ENCODE peak calls at places on chromosome 21, in five cellular contexts. I is hepatocyte; Y is cardiac muscle cell; X is CD8-positive, alpha-beta T cell; C is A673. D is an unnamed sample. For H3K4me1, the result is how much of the 10 kb centered on the place peaks cover.

GRCh38 chr21:45898781-45899180 is 82.8 kb upstream of the COL6A1 start:
- DNase-seq in I (no peak), C (no peak), Y (no peak), X (no peak), D (peak)

GRCh38 chr21:38804030-38804616 is 1.6 kb upstream of the ETS2 start:
- DNase-seq in X (no peak), I (no peak), C (no peak), Y (no peak), D (peak)

GRCh38 chr21:24897883-24898282 is 709.4 kb downstream of the MRPL39 start:
- DNase-seq in Y (no peak), C (no peak), X (no peak), I (no peak), D (no peak)

GRCh38 chr21:39911286-39911685 is 44.0 kb downstream of the PCP4 start:
- DNase-seq in C (no peak), Y (no peak), I (no peak), X (no peak), D (no peak)

GRCh38 chr21:46369520-46370235 is 45.7 kb downstream of the PCNT start:
- DNase-seq in X (no peak), C (no peak), Y (no peak), I (no peak), D (no peak)

GRCh38 chr21:30943920-30944319 is 62.5 kb upstream of the KRTAP11-1 start:
- DNase-seq in I (no peak), C (no peak), Y (no peak), X (no peak), D (no peak)

GRCh38 chr21:30028537-30028936 is 88.7 kb upstream of the GRIK1 start:
- DNase-seq in I (no peak), Y (no peak), X (no peak), C (no peak), D (no peak)

GRCh38 chr21:30769724-30770431 is 14.7 kb upstream of the KRTAP21-1 start:
- DNase-seq in I (no peak), X (no peak), Y (no peak), C (no peak), D (no peak)

GRCh38 chr21:31108969-31109368 is 70.7 kb upstream of the KRTAP19-8 start:
- DNase-seq in I (no peak), X (no peak), C (peak), Y (no peak), D (no peak)

GRCh38 chr21:38229260-38229877 is 27.4 kb upstream of the KCNJ15 start:
- DNase-seq in C (no peak), Y (no peak), X (no peak), I (no peak), D (no peak)

DNA sequence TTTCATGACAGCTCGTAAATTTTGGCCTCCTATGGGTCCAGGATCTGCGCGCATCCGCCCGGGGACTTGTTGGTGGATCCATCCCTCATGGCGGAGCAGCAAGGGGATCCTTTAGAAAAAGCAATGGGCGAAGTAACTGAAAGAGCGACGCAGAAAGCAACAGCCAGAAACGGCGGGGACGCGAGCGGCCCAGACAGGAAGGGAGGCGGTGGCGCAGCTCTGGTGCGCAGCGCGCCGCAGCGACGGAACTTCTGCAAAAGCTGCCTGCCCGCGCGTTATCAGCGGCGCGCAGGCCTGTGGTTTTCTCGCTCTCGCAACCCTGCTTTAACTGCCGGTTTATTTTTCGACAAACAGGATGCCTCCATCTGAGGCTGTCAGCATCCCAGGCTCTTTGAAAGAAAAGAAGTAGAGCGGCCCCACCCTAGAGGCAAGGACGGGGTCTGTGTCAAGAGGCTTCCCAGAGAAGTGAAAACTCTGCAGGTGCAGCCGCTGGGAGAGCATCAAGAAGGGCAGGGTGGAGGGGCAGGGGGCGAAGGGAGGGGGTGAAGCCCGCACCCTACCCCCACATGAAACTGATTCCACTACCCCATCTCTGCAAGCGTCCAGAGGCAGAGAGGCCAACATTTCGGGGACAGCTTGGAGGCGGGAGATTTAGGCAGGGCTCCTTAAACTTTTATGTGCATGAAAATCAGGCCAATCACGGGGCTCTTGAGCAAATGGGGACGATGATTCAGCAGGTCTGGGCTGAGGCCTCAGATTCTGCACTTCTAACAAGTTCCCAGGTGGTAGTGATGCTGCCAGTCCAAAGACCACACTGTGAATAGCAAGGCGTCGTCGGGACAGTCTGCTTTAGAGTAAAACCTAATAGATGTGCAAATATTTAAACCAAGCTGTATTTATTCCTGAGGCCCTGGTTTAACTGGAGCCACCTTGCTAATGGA is 22.2 kb downstream of the RUNX1 start:
- DNase-seq in C (no peak), X (peak), I (peak), Y (peak), D (peak)
- H3K4me3 ChIP-seq in C (no peak), X (peak), I (no peak), Y (no peak), D (no peak)

GRCh38 chr21:32483293-32483595 is 70.7 kb downstream of the EVA1C start:
- DNase-seq in Y (no peak), X (no peak), C (no peak), I (no peak), D (no peak)
- H3K4me1 ChIP-seq in Y (under half), X (under half), C (under half), I (under half), D (under half)

DNA sequence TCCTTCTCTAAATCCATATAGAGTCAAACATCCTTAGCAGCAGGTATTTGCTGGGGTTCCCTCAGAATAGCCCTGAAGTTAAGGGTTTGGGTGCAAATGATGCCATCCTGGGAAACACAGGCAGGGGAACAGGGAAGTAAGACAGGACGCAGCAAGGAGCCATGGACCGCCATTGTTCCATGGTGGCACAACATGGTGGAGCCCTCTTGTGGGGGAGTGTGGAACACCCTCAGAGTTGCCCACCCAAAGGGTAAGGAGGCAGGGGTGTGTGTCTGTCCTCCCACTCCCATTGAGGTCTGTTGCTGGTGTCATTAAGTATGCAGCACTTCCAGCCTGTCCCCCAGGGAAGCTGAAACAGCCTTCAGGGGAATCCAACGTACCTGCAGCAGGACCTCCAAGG is 20.4 kb upstream of the RCAN1 start:
- DNase-seq in Y (no peak), I (no peak), X (peak), C (peak), D (no peak)
- TF ChIP-seq CTCF in Y (peak), I (peak), X (peak), C (peak), D (no peak)

GRCh38 chr21:23887709-23888303 is 1719.5 kb downstream of the MRPL39 start:
- DNase-seq in Y (no peak), C (no peak), X (peak), I (no peak), D (no peak)

GRCh38 chr21:23890652-23891051 is 1716.6 kb downstream of the MRPL39 start:
- DNase-seq in X (no peak), Y (no peak), I (no peak), C (no peak), D (no peak)

GRCh38 chr21:23881783-23882182 is 1725.5 kb downstream of the MRPL39 start:
- DNase-seq in I (no peak), Y (no peak), X (no peak), C (no peak), D (no peak)

DNA sequence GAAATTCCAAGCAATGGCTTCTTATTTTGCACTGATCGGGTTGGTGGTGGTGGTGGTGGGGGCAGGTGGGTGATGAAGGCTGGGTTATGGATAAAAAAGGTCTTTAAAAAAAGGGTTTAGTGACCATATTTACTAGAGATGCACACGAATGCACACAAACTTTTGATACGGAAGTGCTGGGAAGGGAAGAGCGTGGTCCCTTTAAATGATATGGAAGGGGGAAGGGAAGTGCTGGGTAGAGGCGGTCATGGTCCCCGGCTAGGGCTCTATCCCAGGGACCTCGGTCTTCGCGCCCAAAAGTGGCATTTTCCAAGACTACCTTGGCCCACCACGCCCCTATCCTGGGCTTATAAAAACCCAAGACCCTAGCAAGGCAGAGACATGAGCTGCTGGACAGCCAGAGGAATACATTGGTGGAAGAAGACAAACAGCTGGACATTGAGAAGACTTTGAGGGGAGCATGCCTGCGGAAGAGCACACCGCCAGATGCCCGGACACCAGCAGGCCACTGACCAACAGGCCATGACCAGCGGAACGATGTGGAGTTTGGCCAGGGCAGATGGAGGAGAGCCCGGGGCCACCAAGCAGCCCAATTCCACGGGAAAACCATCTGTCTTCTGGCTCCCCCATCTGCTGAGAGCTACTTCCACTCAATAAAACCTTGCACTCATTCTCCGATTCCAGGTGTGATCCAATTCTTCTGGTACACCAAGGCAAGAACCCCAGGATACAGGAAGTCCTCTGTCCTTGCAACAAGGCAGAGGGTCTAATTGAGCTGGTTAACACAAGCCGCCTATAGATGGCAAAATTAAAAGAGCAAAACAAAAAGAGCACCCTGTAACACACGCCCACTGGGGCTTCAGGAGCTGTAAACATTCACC is 1720.2 kb downstream of the MRPL39 start:
- DNase-seq in C (no peak), X (no peak), I (no peak), Y (no peak), D (no peak)
- H3K4me3 ChIP-seq in C (no peak), X (peak), I (no peak), Y (no peak), D (no peak)

DNA sequence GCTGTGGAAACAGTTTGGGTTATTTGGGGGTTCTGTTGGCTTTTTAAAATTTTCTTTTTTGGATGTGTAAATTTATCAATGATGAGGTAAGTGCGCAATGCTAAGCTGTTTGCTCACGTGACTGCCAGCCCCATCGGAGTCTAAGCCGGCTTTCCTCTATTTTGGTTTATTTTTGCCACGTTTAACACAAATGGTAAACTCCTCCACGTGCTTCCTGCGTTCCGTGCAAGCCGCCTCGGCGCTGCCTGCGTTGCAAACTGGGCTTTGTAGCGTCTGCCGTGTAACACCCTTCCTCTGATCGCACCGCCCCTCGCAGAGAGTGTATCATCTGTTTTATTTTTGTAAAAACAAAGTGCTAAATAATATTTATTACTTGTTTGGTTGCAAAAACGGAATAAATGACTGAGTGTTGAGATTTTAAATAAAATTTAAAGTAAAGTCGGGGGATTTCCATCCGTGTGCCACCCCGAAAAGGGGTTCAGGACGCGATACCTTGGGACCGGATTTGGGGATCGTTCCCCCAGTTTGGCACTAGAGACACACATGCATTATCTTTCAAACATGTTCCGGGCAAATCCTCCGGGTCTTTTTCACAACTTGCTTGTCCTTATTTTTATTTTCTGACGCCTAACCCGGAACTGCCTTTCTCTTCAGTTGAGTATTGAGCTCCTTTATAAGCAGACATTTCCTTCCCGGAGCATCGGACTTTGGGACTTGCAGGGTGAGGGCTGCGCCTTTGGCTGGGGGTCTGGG is 3.2 kb downstream of the OLIG2 start:
- DNase-seq in Y (no peak), C (peak), X (peak), I (no peak), D (no peak)
- H3K4me1 ChIP-seq in Y (under half), C (under half), X (under half), I (under half), D (under half)

DNA sequence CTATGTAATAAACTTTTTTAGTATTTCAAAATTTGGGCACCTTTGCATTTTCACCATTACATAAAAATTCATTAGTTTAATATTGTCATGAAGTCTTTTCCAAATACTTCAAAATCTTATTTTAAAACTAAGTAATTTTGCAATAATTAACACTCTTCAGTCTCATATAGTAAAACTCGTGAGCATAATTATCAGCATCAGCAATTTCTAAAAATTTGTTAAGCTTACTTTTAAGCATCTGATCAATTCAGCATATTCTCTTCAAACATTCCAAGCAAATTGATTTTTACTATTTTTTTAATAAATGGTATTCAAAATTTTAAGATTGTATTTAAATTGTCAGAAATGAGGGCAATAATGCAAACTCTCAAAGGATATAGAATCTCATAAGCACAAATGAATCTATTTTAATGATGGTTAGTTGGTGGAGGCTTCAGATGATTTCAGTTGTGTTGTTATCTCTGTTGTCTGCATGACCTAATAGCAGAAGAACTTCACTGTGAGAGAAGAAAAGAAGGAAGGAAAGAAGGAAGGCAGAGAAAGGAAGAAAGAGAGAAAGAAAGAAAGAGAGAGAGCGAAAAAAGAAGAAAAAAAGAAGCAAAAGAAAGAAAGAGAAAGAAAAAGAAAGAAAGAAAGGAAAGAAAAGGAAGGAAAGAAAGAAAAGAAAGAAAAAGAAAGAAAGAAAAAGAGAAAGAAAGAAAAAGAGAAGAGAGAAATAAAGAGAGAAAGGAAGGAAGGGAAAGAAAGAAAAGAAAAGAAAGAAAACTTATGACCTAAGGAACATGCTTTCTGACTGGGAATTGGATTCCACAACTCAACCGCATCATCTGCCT is 860.5 kb downstream of the NCAM2 start:
- DNase-seq in I (no peak), X (no peak), Y (no peak), C (no peak), D (no peak)
- TF ChIP-seq CTCF in I (no peak), X (no peak), Y (no peak), C (no peak), D (no peak)

GRCh38 chr21:16366207-16366606 is 636.4 kb downstream of the USP25 start:
- DNase-seq in X (no peak), I (no peak), C (no peak), Y (no peak), D (no peak)
- H3K4me3 ChIP-seq in X (no peak), I (no peak), C (no peak), Y (no peak), D (no peak)

GRCh38 chr21:26833011-26833410 is 12.2 kb downstream of the ADAMTS1 start:
- DNase-seq in Y (no peak), I (no peak), C (no peak), X (no peak), D (no peak)
- H3K4me1 ChIP-seq in Y (under half), I (under half), C (under half), X (under half), D (under half)

GRCh38 chr21:26835027-26835713 is 10.0 kb downstream of the ADAMTS1 start:
- DNase-seq in X (no peak), C (no peak), I (no peak), Y (no peak), D (no peak)

GRCh38 chr21:26833460-26833939 is 11.7 kb downstream of the ADAMTS1 start:
- DNase-seq in X (no peak), C (no peak), Y (no peak), I (no peak), D (no peak)

GRCh38 chr21:26835714-26836265 is 9.4 kb downstream of the ADAMTS1 start:
- DNase-seq in Y (no peak), I (no peak), C (no peak), X (no peak), D (no peak)

GRCh38 chr21:26832513-26832912 is 12.7 kb downstream of the ADAMTS1 start:
- DNase-seq in Y (no peak), X (no peak), C (no peak), I (no peak), D (no peak)

DNA sequence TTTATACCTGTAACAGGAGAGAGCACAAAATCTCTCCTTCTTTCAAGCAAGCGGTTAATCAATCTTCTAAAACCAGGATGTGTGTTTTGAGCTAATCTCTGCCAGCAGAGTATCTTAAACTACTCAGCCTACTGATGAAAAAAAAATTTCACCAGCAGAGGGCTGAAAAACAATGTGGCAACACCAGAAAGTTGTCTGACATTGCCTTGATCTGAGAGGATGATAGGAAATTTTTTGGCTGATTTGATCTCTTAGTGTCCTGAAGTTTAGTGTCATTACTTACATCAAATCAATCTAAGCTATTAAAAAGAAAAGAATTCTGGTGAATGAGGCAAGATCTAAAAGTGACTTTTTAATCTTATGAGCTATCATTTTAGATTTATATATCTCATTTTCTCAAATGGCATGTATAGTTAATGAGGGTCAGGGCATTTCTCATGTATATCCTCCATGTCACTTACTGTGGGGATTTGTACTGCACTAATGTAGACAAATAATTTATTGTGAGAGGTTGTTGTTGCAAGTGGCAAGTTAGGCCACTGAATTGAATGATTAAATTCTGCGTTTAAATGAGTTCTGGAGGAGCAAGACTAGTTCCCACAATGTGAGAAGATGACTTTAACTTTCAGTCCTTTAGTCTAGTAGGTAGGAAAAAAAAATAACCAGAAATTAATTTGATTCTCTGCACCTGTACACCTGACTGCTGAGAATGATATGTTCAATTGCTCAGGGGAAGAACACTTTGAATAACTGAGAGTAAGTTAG is 10.8 kb downstream of the ADAMTS1 start:
- DNase-seq in C (peak), I (no peak), Y (no peak), X (no peak), D (no peak)
- TF ChIP-seq CTCF in C (peak), I (peak), Y (peak), X (no peak), D (peak)

D was measured in kidney.